ENCODE peak calls at places on chromosomes 7 and 10, in nine cellular contexts. R is bronchial epithelial cell; G is CD8-positive, alpha-beta T cell; F is Peyer's patch; D is AG04450; H is epithelial cell of esophagus; B is MM.1S; P is endodermal cell; I is HL-60. Z is an unnamed sample.

GRCh38 chr7:99098824-99099498 is 44.9 kb downstream of the SMURF1 start:
- DNase-seq in R (peak), G (no peak), F (no peak), D (no peak), H (peak), B (no peak), P (no peak), I (no peak), Z (no peak)

GRCh38 chr10:79299397-79300370 is 47.6 kb upstream of the PPIF start:
- DNase-seq in R (no peak), G (no peak), F (no peak), D (peak), H (no peak), B (no peak), P (no peak), I (no peak), Z (no peak)

GRCh38 chr10:31804416-31804815 is 124.2 kb downstream of the ARHGAP12 start:
- DNase-seq in R (no peak), G (no peak), F (no peak), D (no peak), H (no peak), B (no peak), P (no peak), I (no peak), Z (no peak)

GRCh38 chr10:118621304-118621942 is 26.0 kb upstream of the PRLHR start:
- DNase-seq in R (peak), G (no peak), F (no peak), D (no peak), H (peak), B (peak), P (no peak), I (no peak), Z (no peak)

GRCh38 chr7:34756691-34757090 is 98.7 kb downstream of the NPSR1 start:
- DNase-seq in R (no peak), G (no peak), F (no peak), D (no peak), H (no peak), B (peak), P (no peak), I (no peak), Z (no peak)

GRCh38 chr7:7803597-7804229 is 85.3 kb upstream of the RPA3 start:
- DNase-seq in R (no peak), G (no peak), F (no peak), D (no peak), H (no peak), B (no peak), P (no peak), I (no peak), Z (no peak)

GRCh38 chr7:137669706-137670105 is 177.1 kb downstream of the DGKI start:
- DNase-seq in R (peak), G (no peak), F (no peak), D (no peak), H (peak), B (no peak), P (no peak), I (no peak), Z (no peak)

GRCh38 chr10:70982443-70982842 is 94.1 kb upstream of the PCBD1 start:
- DNase-seq in R (no peak), G (no peak), F (no peak), D (no peak), H (no peak), B (peak), P (no peak), I (no peak), Z (peak)

GRCh38 chr10:95247200-95247880 is 43.5 kb downstream of the PDLIM1 start:
- DNase-seq in R (peak), G (no peak), F (no peak), D (peak), H (peak), B (peak), P (no peak), I (no peak), Z (no peak)

GRCh38 chr10:44967596-44967995 is 8.0 kb downstream of the RASSF4 start:
- DNase-seq in R (no peak), G (no peak), F (no peak), D (no peak), H (no peak), B (no peak), P (peak), I (peak), Z (no peak)

GRCh38 chr7:157558516-157558874 is 221.7 kb downstream of the DNAJB6 start:
- DNase-seq in R (no peak), G (no peak), F (no peak), D (no peak), H (no peak), B (no peak), P (no peak), I (no peak), Z (no peak)

GRCh38 chr7:2721842-2722241 is 33.8 kb downstream of the AMZ1 start:
- DNase-seq in R (no peak), G (no peak), F (no peak), D (no peak), H (no peak), B (no peak), P (peak), I (no peak), Z (no peak)

GRCh38 chr10:63700935-63701263 is 179.7 kb downstream of the REEP3 start:
- DNase-seq in R (peak), G (no peak), F (no peak), D (no peak), H (peak), B (no peak), P (no peak), I (no peak), Z (no peak)

GRCh38 chr10:73865459-73866442 is 8.6 kb downstream of the CAMK2G start:
- DNase-seq in R (no peak), G (no peak), F (peak), D (no peak), H (no peak), B (peak), P (no peak), I (peak), Z (peak)

GRCh38 chr7:82164813-82165212 is 278.8 kb downstream of the CACNA2D1 start:
- DNase-seq in R (peak), G (no peak), F (no peak), D (peak), H (peak), B (no peak), P (no peak), I (no peak), Z (no peak)

GRCh38 chr10:44949127-44949802 is 10.3 kb upstream of the RASSF4 start:
- DNase-seq in R (no peak), G (no peak), F (no peak), D (no peak), H (no peak), B (no peak), P (no peak), I (no peak), Z (no peak)

GRCh38 chr10:127999801-128000200 is 92.9 kb downstream of the PTPRE start:
- DNase-seq in R (no peak), G (no peak), F (no peak), D (no peak), H (no peak), B (no peak), P (no peak), I (no peak), Z (no peak)

GRCh38 chr10:34505338-34505737 is 309.8 kb downstream of the PARD3 start:
- DNase-seq in R (no peak), G (no peak), F (no peak), D (no peak), H (no peak), B (no peak), P (peak), I (no peak), Z (no peak)

GRCh38 chr7:155206286-155207020 is 91.2 kb upstream of the INSIG1 start:
- DNase-seq in R (peak), G (no peak), F (peak), D (peak), H (no peak), B (peak), P (no peak), I (peak), Z (peak)

GRCh38 chr7:133854739-133855138 is 272.4 kb upstream of the LRGUK start:
- DNase-seq in R (peak), G (no peak), F (no peak), D (no peak), H (peak), B (peak), P (no peak), I (no peak), Z (no peak)

GRCh38 chr10:48748573-48748972 is 63.9 kb downstream of the WDFY4 start:
- DNase-seq in R (no peak), G (no peak), F (no peak), D (no peak), H (no peak), B (no peak), P (peak), I (peak), Z (no peak)

GRCh38 chr7:32891046-32891799 is at the start of gene KBTBD2:
- DNase-seq in R (peak), G (peak), F (peak), D (peak), H (peak), B (peak), P (peak), I (peak), Z (no peak)

GRCh38 chr7:89002942-89003618 is 207.5 kb upstream of the TEX47 start:
- DNase-seq in R (no peak), G (no peak), F (no peak), D (no peak), H (no peak), B (peak), P (no peak), I (no peak), Z (peak)

GRCh38 chr10:102814873-102815661 is 22.1 kb downstream of the CYP17A1 start:
- DNase-seq in R (peak), G (no peak), F (peak), D (no peak), H (peak), B (no peak), P (no peak), I (no peak), Z (no peak)

GRCh38 chr10:72184156-72184555 is 31.7 kb upstream of the ANAPC16 start:
- DNase-seq in R (no peak), G (no peak), F (no peak), D (no peak), H (no peak), B (no peak), P (no peak), I (no peak), Z (no peak)

GRCh38 chr7:139205843-139206242 is 25.2 kb upstream of the UBN2 start:
- DNase-seq in R (no peak), G (no peak), F (no peak), D (no peak), H (no peak), B (no peak), P (no peak), I (no peak), Z (no peak)

GRCh38 chr7:72078301-72078700 is 333.8 kb downstream of the CALN1 start:
- DNase-seq in R (no peak), G (no peak), F (no peak), D (no peak), H (no peak), B (no peak), P (no peak), I (no peak), Z (no peak)

GRCh38 chr10:4511559-4511958 is 314.4 kb upstream of the AKR1E2 start:
- DNase-seq in R (no peak), G (no peak), F (no peak), D (no peak), H (no peak), B (no peak), P (no peak), I (no peak), Z (no peak)

GRCh38 chr10:3106908-3107425 is 39.6 kb downstream of the PFKP start:
- DNase-seq in R (peak), G (no peak), F (no peak), D (peak), H (peak), B (no peak), P (no peak), I (no peak), Z (no peak)

DNA sequence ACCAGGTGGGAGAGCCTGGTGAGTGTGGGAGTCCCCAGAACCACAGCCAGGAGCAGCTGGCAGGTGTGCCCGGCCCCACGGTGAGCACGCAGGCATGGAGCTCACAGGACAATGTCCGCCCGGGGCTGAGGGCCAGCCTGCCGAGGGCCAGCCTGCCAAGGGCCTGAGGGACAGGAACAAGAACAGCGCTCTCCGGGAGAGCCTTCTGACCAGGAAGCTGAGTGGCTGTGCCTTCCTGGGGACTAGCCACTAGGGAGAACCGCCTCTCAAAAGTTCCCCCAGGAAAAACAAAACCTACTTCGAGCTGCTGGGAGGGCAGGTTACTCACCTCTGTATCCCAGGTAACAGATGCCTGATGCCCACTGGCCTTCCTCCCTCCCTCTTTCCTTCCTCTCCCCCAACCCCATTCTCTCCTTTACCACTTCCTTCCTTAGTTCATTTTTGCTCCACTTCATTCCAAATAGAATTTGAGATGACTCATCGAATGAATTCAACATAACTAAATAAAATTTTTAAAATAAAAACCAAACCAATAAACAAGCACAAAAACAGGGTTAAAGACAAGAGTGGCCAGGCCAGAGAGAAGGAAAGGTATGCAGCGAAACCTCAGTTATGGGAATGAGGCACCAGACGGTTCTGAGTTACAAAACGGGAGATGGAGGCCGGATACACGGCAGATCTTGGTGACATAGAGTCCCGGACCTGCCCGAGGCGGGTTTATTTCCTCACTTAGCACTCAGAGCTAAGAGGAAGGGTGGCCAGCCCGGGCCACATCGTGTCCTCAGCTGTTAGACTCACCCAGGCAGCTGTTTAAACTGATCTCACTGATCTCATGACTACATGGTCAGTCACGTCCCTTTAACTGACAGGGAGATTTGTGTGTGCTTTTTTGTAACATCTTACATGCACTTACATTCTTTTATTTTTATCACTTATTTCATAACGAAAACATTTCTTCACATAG is 128.5 kb downstream of the TNS3 start:
- DNase-seq in R (peak), G (no peak), F (no peak), D (peak), H (peak), B (no peak), P (peak), I (peak), Z (no peak)
- H3K4me3 ChIP-seq in R (no peak), G (no peak), F (no peak), D (no peak), H (no peak), B (no peak), P (no peak), I (no peak), Z (no peak)

GRCh38 chr7:132501956-132502355 is 74.3 kb downstream of the PLXNA4 start:
- DNase-seq in R (no peak), G (no peak), F (no peak), D (no peak), H (no peak), B (no peak), P (no peak), I (no peak), Z (no peak)

GRCh38 chr7:132503415-132503814 is 72.9 kb downstream of the PLXNA4 start:
- DNase-seq in R (no peak), G (no peak), F (no peak), D (no peak), H (no peak), B (no peak), P (peak), I (no peak), Z (no peak)

GRCh38 chr7:132499065-132499464 is 77.2 kb downstream of the PLXNA4 start:
- DNase-seq in R (no peak), G (no peak), F (no peak), D (no peak), H (no peak), B (no peak), P (no peak), I (no peak), Z (no peak)

GRCh38 chr7:132498319-132498718 is 78.0 kb downstream of the PLXNA4 start:
- DNase-seq in R (no peak), G (no peak), F (no peak), D (no peak), H (no peak), B (no peak), P (no peak), I (no peak), Z (no peak)

GRCh38 chr7:132500727-132501410 is 75.4 kb downstream of the PLXNA4 start:
- DNase-seq in R (no peak), G (no peak), F (no peak), D (no peak), H (no peak), B (no peak), P (peak), I (no peak), Z (no peak)
- TF ChIP-seq CTCF in R (no peak), G (no peak), F (peak), D (no peak), H (no peak), B (no peak), P (peak), I (no peak), Z (no peak)

DNA sequence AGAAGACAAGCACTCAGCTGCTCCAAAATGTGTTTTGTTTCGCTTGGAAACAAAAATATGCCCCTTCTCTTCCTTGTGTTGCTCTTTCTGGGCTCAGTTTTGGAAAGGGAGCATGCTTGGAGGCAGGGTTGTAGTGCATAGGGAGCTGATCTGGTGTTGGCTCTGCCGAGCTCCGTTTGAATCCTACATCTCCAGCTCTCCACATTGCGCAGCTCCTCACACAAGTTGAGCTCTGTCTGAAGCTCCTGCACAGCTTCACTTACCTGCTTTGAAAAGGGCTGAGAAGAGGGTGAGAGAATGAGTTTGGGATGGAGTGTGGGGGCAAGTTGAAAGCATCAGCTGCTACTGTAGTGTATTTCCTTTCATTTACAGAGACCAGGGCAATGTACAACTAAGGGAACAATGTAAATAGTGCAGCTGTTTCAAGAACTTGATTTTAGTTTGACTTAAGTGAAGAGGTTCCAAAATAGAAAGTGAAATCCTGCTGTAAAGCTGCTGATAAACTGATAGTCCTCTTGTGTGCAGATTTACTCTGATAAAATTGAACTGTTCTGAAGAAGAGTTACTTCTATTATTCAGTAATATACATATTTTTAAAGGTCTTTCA is 88.5 kb downstream of the VTI1A start:
- DNase-seq in R (no peak), G (no peak), F (no peak), D (no peak), H (no peak), B (peak), P (no peak), I (no peak), Z (no peak)
- H3K4me3 ChIP-seq in R (no peak), G (no peak), F (no peak), D (peak), H (no peak), B (peak), P (no peak), I (no peak), Z (no peak)

DNA sequence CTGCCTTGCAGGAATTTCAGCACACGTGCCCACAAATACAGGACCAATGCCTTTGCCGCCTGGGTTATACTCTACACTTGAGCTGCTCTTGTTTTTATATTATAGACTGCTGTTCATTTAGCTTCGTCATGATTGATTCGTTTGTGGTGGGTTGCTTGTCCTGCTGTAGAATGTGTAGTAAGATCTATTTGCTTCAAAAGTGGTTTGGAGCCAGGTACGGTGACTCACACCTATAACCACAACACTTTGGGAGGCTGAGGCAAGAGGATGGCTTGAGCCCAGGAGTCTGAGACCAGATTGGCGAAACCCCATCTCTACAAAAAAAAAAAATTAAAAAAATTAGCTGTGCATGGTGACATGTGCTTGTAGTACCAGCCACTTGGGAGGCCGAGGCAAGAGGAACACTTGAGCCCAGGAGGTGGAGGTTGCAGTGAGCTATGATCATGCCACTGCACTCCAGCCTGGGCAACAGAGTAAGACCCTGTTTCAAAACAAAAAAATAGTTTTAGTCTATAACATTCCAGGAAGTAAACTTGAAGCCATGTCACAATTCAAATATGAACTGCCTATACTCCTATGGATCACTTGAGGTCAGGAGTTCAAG is 9.0 kb upstream of the RHBDD2 start:
- DNase-seq in R (peak), G (no peak), F (no peak), D (no peak), H (peak), B (no peak), P (no peak), I (no peak), Z (no peak)
- TF ChIP-seq CTCF in R (no peak), G (no peak), F (no peak), D (no peak), H (no peak), B (no peak), P (no peak), I (no peak), Z (no peak)

GRCh38 chr7:101017099-101017777 is 2.6 kb upstream of the MUC17 start:
- DNase-seq in R (peak), G (peak), F (peak), D (peak), H (peak), B (no peak), P (peak), I (peak), Z (peak)
- H3K4me3 ChIP-seq in R (no peak), G (peak), F (peak), D (peak), H (no peak), B (no peak), P (peak), I (peak), Z (peak)

GRCh38 chr7:74207586-74207985 is 2.2 kb upstream of the LAT2 start:
- DNase-seq in R (no peak), G (no peak), F (peak), D (no peak), H (no peak), B (no peak), P (no peak), I (no peak), Z (no peak)

GRCh38 chr7:74199551-74200355 is 10.1 kb upstream of the LAT2 start:
- DNase-seq in R (no peak), G (no peak), F (no peak), D (no peak), H (no peak), B (no peak), P (peak), I (no peak), Z (no peak)

GRCh38 chr7:74203956-74204615 is 5.7 kb upstream of the LAT2 start:
- DNase-seq in R (no peak), G (no peak), F (no peak), D (no peak), H (no peak), B (no peak), P (no peak), I (no peak), Z (no peak)

GRCh38 chr7:74206589-74207120 is 3.2 kb upstream of the LAT2 start:
- DNase-seq in R (peak), G (peak), F (peak), D (peak), H (peak), B (peak), P (peak), I (no peak), Z (no peak)

DNA sequence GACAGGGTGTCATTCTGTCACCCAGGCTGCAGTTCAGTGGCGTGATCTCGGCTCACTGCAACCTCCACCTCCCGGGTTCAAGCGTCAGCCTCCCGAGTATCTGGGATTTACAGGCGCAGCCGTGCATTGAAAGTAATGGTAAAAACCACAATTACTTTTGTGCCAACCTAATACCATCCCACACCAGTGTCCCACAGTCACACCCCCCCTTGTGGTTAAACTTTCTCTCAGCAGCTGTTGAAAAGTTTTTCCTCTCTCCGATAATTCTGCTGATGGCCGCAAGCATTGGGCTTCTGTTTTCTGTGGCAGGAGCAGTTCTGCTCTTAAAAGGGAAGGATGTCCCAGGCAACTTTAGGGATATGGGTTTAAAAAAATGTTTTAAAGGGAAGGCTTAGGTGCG is 6.6 kb upstream of the LAT2 start:
- DNase-seq in R (peak), G (no peak), F (no peak), D (no peak), H (peak), B (peak), P (peak), I (no peak), Z (no peak)
- TF ChIP-seq CTCF in R (peak), G (peak), F (peak), D (peak), H (peak), B (peak), P (peak), I (peak), Z (peak)